ENCODE peak calls at places on chromosomes 13 and 19, in nine cellular contexts. E, X, B, P, K, W, I, A and L are unnamed samples.

GRCh38 chr13:99307648-99308339 is 595 bp upstream of the GPR183 start:
- DNase-seq in W (no peak), K (no peak), E (no peak), I (peak), X (no peak), A (peak), B (no peak), P (no peak), L (no peak)

GRCh38 chr13:35649162-35649561 is 172.7 kb upstream of the MAB21L1 start:
- DNase-seq in E (no peak), K (no peak), W (no peak), X (no peak), I (peak), A (peak), P (no peak), B (no peak), L (no peak)

GRCh38 chr19:38880076-38880881 is 2.2 kb upstream of the RINL start:
- DNase-seq in E (no peak), I (no peak), P (no peak), X (no peak), K (no peak), A (no peak), B (peak), W (no peak), L (no peak)

GRCh38 chr13:25130944-25131343 is 35.0 kb downstream of the PABPC3 start:
- DNase-seq in K (no peak), A (no peak), W (no peak), B (no peak), P (no peak), X (no peak), E (no peak), I (no peak), L (no peak)

GRCh38 chr13:79770056-79770455 is 289.1 kb downstream of the NDFIP2 start:
- DNase-seq in E (no peak), I (no peak), A (no peak), X (no peak), W (no peak), B (no peak), P (no peak), K (no peak), L (no peak)

GRCh38 chr13:111429064-111429558 is 108.7 kb downstream of the TEX29 start:
- DNase-seq in I (peak), P (peak), W (no peak), K (no peak), E (peak), A (peak), X (no peak), B (no peak), L (no peak)

GRCh38 chr19:17488593-17489391 is 18.5 kb downstream of the SLC27A1 start:
- DNase-seq in A (peak), B (no peak), E (peak), X (no peak), K (peak), I (peak), W (peak), P (peak), L (no peak)

GRCh38 chr19:15372470-15372869 is 7.1 kb downstream of the AKAP8 start:
- DNase-seq in E (no peak), X (no peak), K (no peak), I (no peak), B (no peak), A (no peak), P (no peak), W (no peak), L (no peak)

GRCh38 chr19:1864480-1865171 is 1.2 kb upstream of the KLF16 start:
- DNase-seq in W (no peak), K (no peak), E (peak), X (no peak), A (peak), P (peak), I (peak), B (no peak), L (no peak)

GRCh38 chr19:54262066-54262465 is 5.0 kb upstream of the LILRB5 start:
- DNase-seq in E (no peak), I (no peak), P (no peak), W (no peak), A (no peak), B (no peak), K (no peak), X (no peak), L (no peak)

GRCh38 chr19:14317157-14317556 is 64.1 kb upstream of the ADGRE5 start:
- DNase-seq in P (no peak), W (no peak), E (no peak), I (no peak), X (no peak), K (no peak), A (no peak), B (no peak), L (no peak)

GRCh38 chr13:78317030-78317429 is 286.3 kb downstream of the POU4F1 start:
- DNase-seq in E (no peak), A (peak), I (peak), B (no peak), W (no peak), X (no peak), P (no peak), K (no peak), L (no peak)

GRCh38 chr13:57631607-57632275 is at the start of gene PCDH17:
- DNase-seq in P (peak), B (no peak), W (no peak), E (peak), K (peak), A (peak), I (peak), X (no peak), L (no peak)

GRCh38 chr13:99908129-99908805 is 63.3 kb downstream of the ZIC5 start:
- DNase-seq in P (no peak), B (no peak), E (no peak), X (no peak), I (peak), K (no peak), W (no peak), A (no peak), L (no peak)

GRCh38 chr13:112931028-112931934 is 37.7 kb upstream of the MCF2L start:
- DNase-seq in E (no peak), B (no peak), X (peak), K (no peak), A (peak), P (no peak), I (peak), W (no peak), L (no peak)

GRCh38 chr13:54368387-54368786 is 1339.8 kb downstream of the OLFM4 start:
- DNase-seq in A (no peak), W (no peak), P (no peak), I (no peak), E (no peak), B (no peak), X (no peak), K (no peak), L (no peak)

GRCh38 chr19:18795540-18795939 is 4.4 kb upstream of the COMP start:
- DNase-seq in X (no peak), P (no peak), K (no peak), B (no peak), I (no peak), A (peak), E (no peak), W (no peak), L (no peak)

GRCh38 chr13:65605386-65605785 is 1624.8 kb downstream of the PCDH9 start:
- DNase-seq in E (no peak), I (peak), W (no peak), A (peak), P (no peak), B (no peak), K (no peak), X (no peak), L (no peak)

GRCh38 chr19:18013621-18014111 is 5.7 kb downstream of the ARRDC2 start:
- DNase-seq in B (no peak), P (peak), E (no peak), I (no peak), K (no peak), W (no peak), A (no peak), X (no peak), L (no peak)

GRCh38 chr19:38004505-38005223 is 97.7 kb downstream of the SIPA1L3 start:
- DNase-seq in P (peak), A (peak), X (peak), I (peak), K (peak), E (peak), W (peak), B (no peak), L (peak)

GRCh38 chr19:48403606-48404005 is 10.1 kb downstream of the GRIN2D start:
- DNase-seq in P (peak), E (no peak), K (no peak), I (peak), W (no peak), X (no peak), A (peak), B (peak), L (no peak)

GRCh38 chr19:6108721-6109633 is 1.3 kb downstream of the RFX2 start:
- DNase-seq in B (no peak), W (peak), A (peak), P (peak), X (no peak), K (peak), I (peak), E (no peak), L (no peak)

GRCh38 chr19:12665646-12666304 is 767 bp downstream of the MAN2B1 start:
- DNase-seq in B (no peak), W (no peak), X (no peak), P (no peak), I (no peak), K (no peak), A (peak), E (no peak), L (no peak)

GRCh38 chr13:73429691-73430090 is 370.9 kb downstream of the KLF5 start:
- DNase-seq in A (peak), I (no peak), X (no peak), K (no peak), P (no peak), W (no peak), E (no peak), B (no peak), L (no peak)

GRCh38 chr13:73740681-73741080 is 393.5 kb downstream of the KLF12 start:
- DNase-seq in K (no peak), A (peak), P (peak), W (no peak), X (no peak), I (no peak), E (no peak), B (no peak), L (no peak)

GRCh38 chr19:48862827-48863226 is 5.6 kb downstream of the PLEKHA4 start:
- DNase-seq in B (no peak), W (no peak), K (no peak), P (no peak), I (no peak), X (no peak), E (no peak), A (no peak), L (no peak)

GRCh38 chr13:59734393-59734792 is 429.3 kb downstream of the DIAPH3 start:
- DNase-seq in W (no peak), P (no peak), I (no peak), K (no peak), X (no peak), A (no peak), B (no peak), E (no peak), L (no peak)

GRCh38 chr19:2199861-2200623 is 36.1 kb downstream of the PLEKHJ1 start:
- DNase-seq in B (no peak), X (no peak), I (no peak), A (no peak), E (no peak), P (no peak), W (no peak), K (no peak), L (no peak)

GRCh38 chr19:12513531-12514061 is 29.0 kb upstream of the ZNF709 start:
- DNase-seq in K (peak), E (no peak), X (no peak), P (no peak), I (no peak), B (no peak), W (no peak), A (no peak), L (peak)

GRCh38 chr19:34459614-34460013 is 21.9 kb upstream of the WTIP start:
- DNase-seq in X (no peak), A (no peak), P (no peak), E (no peak), I (no peak), K (no peak), B (no peak), W (no peak), L (no peak)

GRCh38 chr19:1445185-1445931 is 4.6 kb upstream of the APC2 start:
- DNase-seq in E (peak), K (peak), W (peak), P (peak), X (no peak), B (peak), I (peak), A (peak), L (no peak)

GRCh38 chr19:8900421-8900820 is 68.2 kb downstream of the MBD3L1 start:
- DNase-seq in A (no peak), X (no peak), P (no peak), W (no peak), I (no peak), B (no peak), E (no peak), K (no peak), L (no peak)

GRCh38 chr13:41302743-41303142 is 8.3 kb upstream of the NAA16 start:
- DNase-seq in E (no peak), A (no peak), W (no peak), X (no peak), B (no peak), K (no peak), I (no peak), P (no peak), L (no peak)

GRCh38 chr13:47665041-47665440 is 336.0 kb downstream of the SUCLA2 start:
- DNase-seq in P (no peak), K (no peak), X (no peak), I (no peak), A (no peak), W (no peak), E (no peak), B (no peak), L (no peak)

GRCh38 chr13:39506559-39507390 is 96.2 kb downstream of the LHFPL6 start:
- DNase-seq in E (no peak), A (no peak), W (no peak), K (no peak), I (peak), B (no peak), P (no peak), X (no peak), L (peak)

GRCh38 chr13:110361365-110361911 is 54.4 kb downstream of the COL4A2 start:
- DNase-seq in X (no peak), P (peak), W (no peak), E (no peak), I (peak), K (peak), B (no peak), A (peak), L (no peak)

GRCh38 chr13:66266761-66267160 is 963.4 kb downstream of the PCDH9 start:
- DNase-seq in A (no peak), P (no peak), I (no peak), K (no peak), B (no peak), W (no peak), E (no peak), X (no peak), L (no peak)

DNA sequence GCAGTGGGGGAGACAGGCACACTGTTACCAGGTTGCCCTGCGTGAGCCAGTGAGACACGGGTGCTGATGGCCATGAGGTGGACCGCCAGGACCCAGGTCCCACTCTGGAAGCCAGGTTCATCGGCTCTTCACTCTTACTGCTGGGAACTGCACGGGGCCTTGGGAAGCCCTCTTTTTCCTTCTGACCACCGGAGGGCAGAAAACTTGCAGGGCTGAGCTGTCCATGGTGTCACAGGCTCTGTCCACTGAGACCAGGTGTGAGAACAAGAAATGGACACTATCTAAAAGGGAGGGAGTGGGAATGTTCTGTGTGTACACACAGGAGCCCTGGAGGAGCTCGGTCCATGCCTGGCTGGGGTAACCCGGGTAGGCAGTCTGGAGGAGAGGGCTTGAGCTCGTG is 93.4 kb downstream of the UQCRFS1 start:
- DNase-seq in B (no peak), X (no peak), E (peak), A (no peak), I (no peak), W (no peak), P (no peak), K (no peak), L (no peak)
- TF ChIP-seq CTCF in B (peak), X (peak), E (peak), A (no peak), I (no peak), W (no peak), P (peak), K (no peak), L (no peak)

DNA sequence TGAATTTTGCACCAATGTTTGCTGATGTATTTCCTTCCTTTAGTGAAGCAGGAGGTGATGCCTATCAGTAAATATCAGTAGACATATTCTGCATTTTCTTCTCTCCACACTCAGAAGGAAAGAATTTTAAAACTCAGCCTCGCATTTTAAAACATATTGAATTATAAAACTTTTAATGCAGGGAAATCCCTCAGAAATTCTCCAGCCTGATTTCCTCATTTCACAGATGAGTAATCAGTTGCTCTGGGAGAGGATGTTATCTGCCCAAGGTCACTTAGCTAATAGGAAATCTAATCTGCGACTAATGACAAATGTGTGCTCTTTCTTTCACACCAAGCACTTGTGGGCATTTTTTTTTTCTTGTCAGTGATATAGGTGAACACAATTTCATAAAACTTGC is 320.6 kb downstream of the ITGBL1 start:
- DNase-seq in E (no peak), I (no peak), X (no peak), W (no peak), P (no peak), K (no peak), B (no peak), A (peak), L (no peak)
- TF ChIP-seq CTCF in E (no peak), I (no peak), X (no peak), W (no peak), P (no peak), K (no peak), B (no peak), A (no peak), L (no peak)

GRCh38 chr19:20565321-20566018 is at the start of gene ZNF737:
- DNase-seq in P (peak), B (peak), K (peak), I (peak), E (peak), X (peak), A (peak), W (peak), L (peak)
- TF ChIP-seq CTCF in P (peak), B (no peak), K (peak), I (peak), E (peak), X (peak), A (peak), W (no peak), L (no peak)

GRCh38 chr19:56348289-56348877 is 33.7 kb upstream of the ZSCAN5A start:
- DNase-seq in I (peak), X (no peak), E (no peak), W (no peak), P (no peak), B (no peak), K (no peak), A (peak), L (no peak)
- TF ChIP-seq CTCF in I (peak), X (peak), E (peak), W (no peak), P (no peak), B (peak), K (no peak), A (peak), L (peak)